ENCODE peak calls at places on chromosomes 1 and 21, in four cellular contexts. One of them, this sample, is unnamed.

GRCh38 chr1:202063093-202063492 is 52.7 kb downstream of the ELF3 start:
- DNase-seq in right lobe of liver: no peak
- DNase-seq in heart left ventricle: no peak
- DNase-seq in AG04450: peak; percentile 11
- DNase-seq in this sample: peak; percentile 56

GRCh38 chr1:41739061-41739955 is 179.4 kb downstream of the HIVEP3 start:
- DNase-seq in right lobe of liver: peak; percentile 80
- DNase-seq in heart left ventricle: peak; percentile 91
- DNase-seq in AG04450: peak; percentile 54
- DNase-seq in this sample: peak; percentile 56

GRCh38 chr1:28437924-28438699 is 67.7 kb upstream of the RCC1 start:
- DNase-seq in right lobe of liver: peak; percentile 87
- DNase-seq in heart left ventricle: peak; percentile 75
- DNase-seq in AG04450: peak; percentile 90
- DNase-seq in this sample: peak; percentile 93

GRCh38 chr1:28045777-28046176 is 42.6 kb downstream of the EYA3 start:
- DNase-seq in right lobe of liver: no peak
- DNase-seq in heart left ventricle: no peak
- DNase-seq in AG04450: no peak
- DNase-seq in this sample: no peak

GRCh38 chr1:206049919-206050600 is 2.9 kb upstream of the RHEX start:
- DNase-seq in right lobe of liver: no peak
- DNase-seq in heart left ventricle: no peak
- DNase-seq in AG04450: no peak
- DNase-seq in this sample: no peak

GRCh38 chr1:243501002-243501401 is 245.2 kb downstream of the SDCCAG8 start:
- DNase-seq in right lobe of liver: no peak
- DNase-seq in heart left ventricle: no peak
- DNase-seq in AG04450: peak; percentile 41
- DNase-seq in this sample: peak; percentile 92

GRCh38 chr1:33902486-33903209 is 38.8 kb downstream of the HMGB4 start:
- DNase-seq in right lobe of liver: no peak
- DNase-seq in heart left ventricle: no peak
- DNase-seq in AG04450: no peak
- DNase-seq in this sample: no peak

GRCh38 chr1:15617874-15618684 is 821 bp downstream of the DDI2 start:
- DNase-seq in right lobe of liver: no peak
- DNase-seq in heart left ventricle: no peak
- DNase-seq in AG04450: no peak
- DNase-seq in this sample: peak; percentile 18

GRCh38 chr1:36764796-36765195 is 269.5 kb downstream of the GRIK3 start:
- DNase-seq in right lobe of liver: peak; percentile 6
- DNase-seq in heart left ventricle: no peak
- DNase-seq in AG04450: no peak
- DNase-seq in this sample: no peak

GRCh38 chr1:40182956-40183710 is 21.9 kb downstream of the RLF start:
- DNase-seq in right lobe of liver: no peak
- DNase-seq in heart left ventricle: no peak
- DNase-seq in AG04450: no peak
- DNase-seq in this sample: peak; percentile 51

GRCh38 chr1:171653796-171654704 is 1.6 kb upstream of the MYOC start:
- DNase-seq in right lobe of liver: peak; percentile 78
- DNase-seq in heart left ventricle: no peak
- DNase-seq in AG04450: no peak
- DNase-seq in this sample: peak; percentile 11

GRCh38 chr21:32515869-32516268 is 69.5 kb downstream of the TCP10L start:
- DNase-seq in right lobe of liver: no peak
- DNase-seq in heart left ventricle: no peak
- DNase-seq in AG04450: no peak
- DNase-seq in this sample: peak; percentile 63

GRCh38 chr1:205907794-205908193 is 35.5 kb downstream of the SLC26A9 start:
- DNase-seq in right lobe of liver: no peak
- DNase-seq in heart left ventricle: no peak
- DNase-seq in AG04450: no peak
- DNase-seq in this sample: peak; percentile 23

GRCh38 chr1:234911787-234912186 is 216.8 kb downstream of the TOMM20 start:
- DNase-seq in right lobe of liver: no peak
- DNase-seq in heart left ventricle: peak; percentile 74
- DNase-seq in AG04450: no peak
- DNase-seq in this sample: no peak

GRCh38 chr1:41891403-41891896 is 27.3 kb downstream of the HIVEP3 start:
- DNase-seq in right lobe of liver: peak; percentile 44
- DNase-seq in heart left ventricle: no peak
- DNase-seq in AG04450: no peak
- DNase-seq in this sample: no peak

GRCh38 chr1:153790282-153790995 is 15.2 kb downstream of the SLC27A3 start:
- DNase-seq in right lobe of liver: peak; percentile 55
- DNase-seq in heart left ventricle: peak; percentile 83
- DNase-seq in AG04450: peak; percentile 62
- DNase-seq in this sample: peak; percentile 79

GRCh38 chr1:186155594-186155993 is 219.5 kb downstream of the TPR start:
- DNase-seq in right lobe of liver: no peak
- DNase-seq in heart left ventricle: no peak
- DNase-seq in AG04450: peak; percentile 34
- DNase-seq in this sample: peak; percentile 89

GRCh38 chr21:27532081-27532480 is 565.2 kb upstream of the ADAMTS5 start:
- DNase-seq in right lobe of liver: no peak
- DNase-seq in heart left ventricle: no peak
- DNase-seq in AG04450: no peak
- DNase-seq in this sample: peak; percentile 35

GRCh38 chr1:66931548-66932124 is 6.8 kb downstream of the MIER1 start:
- DNase-seq in right lobe of liver: no peak
- DNase-seq in heart left ventricle: no peak
- DNase-seq in AG04450: no peak
- DNase-seq in this sample: no peak

GRCh38 chr1:201042663-201043461 is 19.3 kb upstream of the KIF21B start:
- DNase-seq in right lobe of liver: peak; percentile 62
- DNase-seq in heart left ventricle: no peak
- DNase-seq in AG04450: peak; percentile 47
- DNase-seq in this sample: peak; percentile 66

GRCh38 chr1:171257207-171258052 is 9.1 kb downstream of the FMO1 start:
- DNase-seq in right lobe of liver: peak; percentile 83
- DNase-seq in heart left ventricle: no peak
- DNase-seq in AG04450: no peak
- DNase-seq in this sample: peak; percentile 88

GRCh38 chr21:37878946-37879660 is 37.2 kb downstream of the KCNJ6 start:
- DNase-seq in right lobe of liver: no peak
- DNase-seq in heart left ventricle: no peak
- DNase-seq in AG04450: peak; percentile 47
- DNase-seq in this sample: peak; percentile 79

GRCh38 chr21:39961251-39961650 is 94.0 kb downstream of the PCP4 start:
- DNase-seq in right lobe of liver: no peak
- DNase-seq in heart left ventricle: no peak
- DNase-seq in AG04450: no peak
- DNase-seq in this sample: no peak

GRCh38 chr1:179337343-179337742 is 28.4 kb upstream of the AXDND1 start:
- DNase-seq in right lobe of liver: no peak
- DNase-seq in heart left ventricle: no peak
- DNase-seq in AG04450: no peak
- DNase-seq in this sample: no peak

GRCh38 chr1:33004628-33005027 is 32.1 kb downstream of the AK2 start:
- DNase-seq in right lobe of liver: no peak
- DNase-seq in heart left ventricle: no peak
- DNase-seq in AG04450: no peak
- DNase-seq in this sample: peak; percentile 65

DNA sequence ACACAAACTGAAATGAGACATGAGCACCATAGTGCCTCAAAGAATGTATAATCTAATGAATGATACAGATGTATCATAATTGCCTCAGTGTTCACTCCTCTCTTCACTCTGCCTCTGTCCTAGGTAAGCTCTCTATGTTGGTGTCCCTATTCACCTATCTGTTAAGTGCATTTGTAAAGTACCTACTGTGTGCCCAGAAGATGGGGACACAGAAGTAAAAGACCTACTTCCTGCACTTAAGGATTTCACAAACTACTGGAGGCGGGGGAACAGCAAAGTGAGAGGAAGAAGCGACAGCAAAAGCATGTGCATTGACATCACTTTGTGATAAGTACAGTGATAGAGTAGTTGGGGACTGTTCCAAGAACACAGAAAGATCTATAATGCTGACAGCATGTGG is 18.1 kb downstream of the RD3 start:
- DNase-seq in right lobe of liver: no peak
- DNase-seq in heart left ventricle: no peak
- DNase-seq in AG04450: no peak
- DNase-seq in this sample: no peak
- TF ChIP-seq CTCF in right lobe of liver: no peak
- TF ChIP-seq CTCF in heart left ventricle: no peak
- TF ChIP-seq CTCF in AG04450: no peak
- TF ChIP-seq CTCF in this sample: no peak

DNA sequence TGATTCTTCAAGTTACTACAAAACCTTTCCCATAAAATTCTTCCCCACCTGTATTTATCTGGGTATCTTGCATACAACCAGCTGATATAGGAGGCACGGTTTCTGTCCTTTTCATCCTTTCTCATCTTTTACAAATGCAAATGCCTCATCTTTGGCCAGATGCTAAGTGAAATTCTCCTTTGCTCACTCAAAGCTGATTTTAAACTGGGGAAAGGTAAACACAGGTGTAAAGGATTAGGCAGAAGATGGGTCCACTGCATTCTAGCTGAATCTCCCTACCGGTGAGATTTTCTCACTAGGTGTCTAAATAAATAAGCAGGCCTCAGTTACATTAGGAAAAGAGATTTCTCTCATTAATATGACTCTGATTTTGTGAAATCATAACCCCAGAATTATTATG is 25.3 kb upstream of the SLAMF1 start:
- DNase-seq in right lobe of liver: no peak
- DNase-seq in heart left ventricle: no peak
- DNase-seq in AG04450: no peak
- DNase-seq in this sample: no peak
- H3K4me3 ChIP-seq in right lobe of liver: no peak overlapping the region
- H3K4me3 ChIP-seq in heart left ventricle: no peak overlapping the region
- H3K4me3 ChIP-seq in AG04450: no peak overlapping the region
- H3K4me3 ChIP-seq in this sample: no peak overlapping the region

GRCh38 chr1:218658899-218659298 is 313.8 kb downstream of the TGFB2 start:
- DNase-seq in right lobe of liver: no peak
- DNase-seq in heart left ventricle: no peak
- DNase-seq in AG04450: peak; percentile 26
- DNase-seq in this sample: peak; percentile 88

GRCh38 chr1:218660678-218661053 is 315.5 kb downstream of the TGFB2 start:
- DNase-seq in right lobe of liver: no peak
- DNase-seq in heart left ventricle: no peak
- DNase-seq in AG04450: no peak
- DNase-seq in this sample: peak; percentile 91

GRCh38 chr1:218658294-218658693 is 313.2 kb downstream of the TGFB2 start:
- DNase-seq in right lobe of liver: no peak
- DNase-seq in heart left ventricle: no peak
- DNase-seq in AG04450: no peak
- DNase-seq in this sample: no peak

GRCh38 chr1:218661411-218661810 is 316.3 kb downstream of the TGFB2 start:
- DNase-seq in right lobe of liver: no peak
- DNase-seq in heart left ventricle: no peak
- DNase-seq in AG04450: no peak
- DNase-seq in this sample: no peak

DNA sequence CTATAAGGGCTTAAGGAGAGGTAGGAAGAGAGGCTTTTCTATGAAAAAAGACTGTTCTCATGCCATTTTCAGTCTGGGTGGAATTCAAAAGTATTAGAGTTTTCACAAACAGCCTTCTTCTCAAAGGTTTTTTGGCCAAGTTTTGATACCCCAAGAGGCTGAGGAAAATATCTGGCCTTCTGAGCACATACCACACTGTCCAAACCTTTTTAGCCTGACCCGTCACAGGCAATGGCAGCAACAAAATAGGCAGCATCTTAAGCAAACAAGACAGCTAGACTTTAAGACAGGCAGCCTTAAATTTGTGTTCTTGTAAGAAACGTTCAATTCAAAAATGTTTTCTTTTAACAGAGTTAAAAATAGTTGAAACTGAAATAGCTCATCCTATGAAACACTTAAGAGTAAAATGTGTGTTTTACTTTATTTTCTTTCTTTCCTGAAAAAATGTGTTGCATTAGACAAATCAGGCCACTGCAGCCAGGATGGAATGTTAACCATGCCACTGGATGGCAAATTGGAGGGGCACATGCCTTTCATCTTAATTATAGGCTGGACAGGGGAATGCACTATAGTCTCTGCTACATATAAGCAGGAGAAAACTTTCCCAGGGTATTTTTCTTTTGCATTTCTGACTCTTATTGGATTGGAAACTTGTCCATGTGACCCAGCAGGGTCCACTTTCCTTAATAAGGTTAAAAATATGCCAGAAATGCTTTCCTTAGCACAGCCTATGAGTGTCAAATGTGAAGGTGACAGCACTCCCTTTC is 315.0 kb downstream of the TGFB2 start:
- DNase-seq in right lobe of liver: no peak
- DNase-seq in heart left ventricle: no peak
- DNase-seq in AG04450: no peak
- DNase-seq in this sample: peak; percentile 39
- TF ChIP-seq CTCF in right lobe of liver: no peak
- TF ChIP-seq CTCF in heart left ventricle: no peak
- TF ChIP-seq CTCF in AG04450: no peak
- TF ChIP-seq CTCF in this sample: no peak

DNA sequence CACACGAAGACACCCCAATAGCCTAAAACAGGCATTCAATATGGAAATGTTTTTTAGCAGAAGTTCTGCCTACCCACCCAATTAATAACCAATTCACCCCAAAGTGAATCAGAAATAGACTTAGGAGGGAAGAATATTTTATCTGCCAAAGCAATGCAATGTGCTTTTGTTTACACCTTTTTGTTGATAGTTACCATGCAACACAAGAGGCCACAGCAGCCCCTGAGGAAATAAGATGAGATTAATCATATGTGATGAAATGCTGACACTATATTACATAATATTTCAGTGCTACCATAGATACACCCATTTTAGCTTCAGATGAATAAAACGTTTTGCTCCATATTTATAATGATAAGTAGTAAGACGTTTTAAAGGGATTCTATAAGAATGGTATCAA is 60.9 kb upstream of the RGS2 start:
- DNase-seq in right lobe of liver: no peak
- DNase-seq in heart left ventricle: no peak
- DNase-seq in AG04450: no peak
- DNase-seq in this sample: peak; percentile 67
- H3K4me3 ChIP-seq in right lobe of liver: no peak overlapping the region
- H3K4me3 ChIP-seq in heart left ventricle: no peak overlapping the region
- H3K4me3 ChIP-seq in AG04450: no peak overlapping the region
- H3K4me3 ChIP-seq in this sample: no peak overlapping the region

DNA sequence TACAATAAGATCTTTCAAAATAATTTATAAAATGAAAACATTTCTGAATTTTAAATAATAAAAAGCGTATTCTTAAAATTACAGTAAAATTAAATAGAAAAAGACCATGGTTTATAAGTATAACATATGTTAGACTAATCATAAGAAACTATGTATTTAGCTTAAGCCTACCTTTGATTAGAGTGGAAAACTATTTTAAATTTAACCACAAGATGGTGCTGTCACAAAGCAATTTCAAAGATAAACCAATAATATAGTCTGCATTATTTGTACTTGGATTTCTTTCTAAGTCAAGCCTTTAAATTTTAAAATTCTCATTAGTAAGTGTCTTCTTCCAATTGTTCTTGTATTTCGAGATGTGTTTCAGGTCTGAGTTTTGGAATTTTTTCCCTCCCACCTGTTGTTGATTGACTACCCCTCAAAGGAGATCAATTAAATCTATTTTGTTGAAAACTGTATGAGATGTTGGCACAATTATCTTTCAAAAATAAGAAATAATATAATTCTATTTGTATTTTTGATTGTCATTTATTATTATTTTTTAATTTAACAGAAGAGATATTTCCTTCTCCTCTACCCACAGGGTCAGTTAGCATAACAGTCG is 459.8 kb downstream of the KCNT2 start:
- DNase-seq in right lobe of liver: no peak
- DNase-seq in heart left ventricle: no peak
- DNase-seq in AG04450: peak; percentile 15
- DNase-seq in this sample: peak; percentile 62
- TF ChIP-seq CTCF in right lobe of liver: peak; percentile 50
- TF ChIP-seq CTCF in heart left ventricle: peak; percentile 56
- TF ChIP-seq CTCF in AG04450: peak; percentile 50
- TF ChIP-seq CTCF in this sample: peak; percentile 49